ENCODE peak calls at places on chromosomes 2 and 18, in eight cellular contexts. C is type B pancreatic cell; V is heart left ventricle; Z is Panc1; P is mesothelial cell of epicardium; Y is psoas muscle; W is CD8-positive, alpha-beta T cell; T is sigmoid colon. B is an unnamed sample.
A peak's percentile ranks its signal among the peaks of the same experiment; 100 is the strongest.

GRCh38 chr2:202824901-202825300 is 46.7 kb downstream of the ICA1L start:
- DNase-seq in C (no peak), V (no peak), Z (no peak), P (no peak), Y (no peak), W (no peak), T (no peak), B (no peak)

GRCh38 chr2:203718087-203718486 is 11.6 kb downstream of the CD28 start:
- DNase-seq in C (no peak), V (no peak), Z (no peak), P (no peak), Y (no peak), W (peak; percentile 42), T (no peak), B (no peak)

GRCh38 chr2:235191933-235192332 is 240.1 kb downstream of the SH3BP4 start:
- DNase-seq in C (no peak), V (no peak), Z (no peak), P (no peak), Y (no peak), W (no peak), T (no peak), B (no peak)

GRCh38 chr2:187541086-187542085 is 12.8 kb downstream of the TFPI start:
- DNase-seq in C (no peak), V (no peak), Z (no peak), P (no peak), Y (no peak), W (no peak), T (no peak), B (no peak)

GRCh38 chr18:52152036-52152435 is 188.0 kb upstream of the DCC start:
- DNase-seq in C (no peak), V (no peak), Z (no peak), P (no peak), Y (no peak), W (no peak), T (no peak), B (no peak)

GRCh38 chr2:100239513-100240210 is 82.6 kb downstream of the LONRF2 start:
- DNase-seq in C (no peak), V (no peak), Z (no peak), P (no peak), Y (no peak), W (no peak), T (no peak), B (no peak)

GRCh38 chr18:44691148-44691925 is 10.6 kb downstream of the SETBP1 start:
- DNase-seq in C (no peak), V (no peak), Z (no peak), P (no peak), Y (no peak), W (no peak), T (no peak), B (no peak)

GRCh38 chr2:2769481-2770431 is 438.7 kb upstream of the MYT1L start:
- DNase-seq in C (no peak), V (peak; percentile 84), Z (no peak), P (no peak), Y (peak; percentile 79), W (no peak), T (peak; percentile 86), B (peak; percentile 52)

GRCh38 chr2:168015274-168015953 is 232.0 kb downstream of the STK39 start:
- DNase-seq in C (no peak), V (no peak), Z (no peak), P (no peak), Y (no peak), W (no peak), T (no peak), B (no peak)

GRCh38 chr2:238496756-238497609 is 70.3 kb downstream of the ASB1 start:
- DNase-seq in C (no peak), V (no peak), Z (no peak), P (no peak), Y (no peak), W (no peak), T (no peak), B (peak; percentile 53)

GRCh38 chr2:237904806-237905599 is 45.6 kb downstream of the RAMP1 start:
- DNase-seq in C (no peak), V (peak; percentile 89), Z (no peak), P (no peak), Y (peak; percentile 77), W (no peak), T (peak; percentile 82), B (peak; percentile 82)

GRCh38 chr18:10134204-10134603 is 220.4 kb downstream of the VAPA start:
- DNase-seq in C (no peak), V (no peak), Z (no peak), P (no peak), Y (no peak), W (no peak), T (no peak), B (no peak)

GRCh38 chr2:44441200-44441599 is 79.5 kb downstream of the CAMKMT start:
- DNase-seq in C (no peak), V (no peak), Z (no peak), P (no peak), Y (no peak), W (no peak), T (no peak), B (no peak)

GRCh38 chr2:31151501-31151900 is 13.3 kb upstream of the GALNT14 start:
- DNase-seq in C (no peak), V (no peak), Z (no peak), P (no peak), Y (no peak), W (no peak), T (no peak), B (no peak)

GRCh38 chr18:63707816-63708215 is 5.1 kb downstream of the SERPINB11 start:
- DNase-seq in C (no peak), V (no peak), Z (no peak), P (no peak), Y (no peak), W (no peak), T (no peak), B (no peak)

GRCh38 chr2:125095826-125096225 is 1070.7 kb downstream of the CNTNAP5 start:
- DNase-seq in C (no peak), V (no peak), Z (no peak), P (no peak), Y (no peak), W (no peak), T (no peak), B (no peak)

GRCh38 chr2:240253583-240254145 is 113.2 kb upstream of the OTOS start:
- DNase-seq in C (no peak), V (peak; percentile 19), Z (no peak), P (no peak), Y (no peak), W (no peak), T (no peak), B (no peak)

GRCh38 chr2:231613655-231614558 is 21.2 kb downstream of the TEX44 start:
- DNase-seq in C (peak; percentile 92), V (peak; percentile 96), Z (peak; percentile 38), P (peak; percentile 65), Y (peak; percentile 90), W (peak; percentile 36), T (peak; percentile 97), B (peak; percentile 90)
- TF ChIP-seq CTCF in C (peak; percentile 62), V (peak; percentile 21), Z (no peak), P (peak; percentile 19), Y (peak; percentile 35), W (no peak), T (peak; percentile 18), B (peak; percentile 46)

GRCh38 chr2:217887841-217888665 is 114.7 kb downstream of the TNS1 start:
- DNase-seq in C (no peak), V (peak; percentile 91), Z (no peak), P (no peak), Y (no peak), W (no peak), T (no peak), B (peak; percentile 43)

GRCh38 chr2:217893440-217893839 is 109.4 kb downstream of the TNS1 start:
- DNase-seq in C (no peak), V (peak; percentile 21), Z (no peak), P (no peak), Y (no peak), W (no peak), T (no peak), B (peak; percentile 52)

GRCh38 chr2:217892560-217892959 is 110.2 kb downstream of the TNS1 start:
- DNase-seq in C (no peak), V (no peak), Z (no peak), P (no peak), Y (no peak), W (no peak), T (no peak), B (peak; percentile 27)

GRCh38 chr2:217889656-217890055 is 113.1 kb downstream of the TNS1 start:
- DNase-seq in C (no peak), V (no peak), Z (no peak), P (no peak), Y (no peak), W (no peak), T (no peak), B (peak; percentile 46)

GRCh38 chr2:217890445-217890844 is 112.3 kb downstream of the TNS1 start:
- DNase-seq in C (no peak), V (peak; percentile 80), Z (no peak), P (no peak), Y (peak; percentile 73), W (no peak), T (peak; percentile 90), B (peak; percentile 48)
- TF ChIP-seq CTCF in C (peak; percentile 20), V (peak; percentile 21), Z (no peak), P (no peak), Y (peak; percentile 49), W (no peak), T (no peak), B (peak; percentile 21)

GRCh38 chr18:54948350-54948837 is 10.9 kb downstream of the CCDC68 start:
- DNase-seq in C (no peak), V (no peak), Z (no peak), P (no peak), Y (no peak), W (no peak), T (no peak), B (no peak)

GRCh38 chr18:54949588-54949987 is 9.7 kb downstream of the CCDC68 start:
- DNase-seq in C (no peak), V (no peak), Z (no peak), P (no peak), Y (no peak), W (no peak), T (no peak), B (no peak)

GRCh38 chr18:54946149-54946581 is 13.1 kb downstream of the CCDC68 start:
- DNase-seq in C (no peak), V (peak; percentile 58), Z (no peak), P (no peak), Y (no peak), W (peak; percentile 7), T (no peak), B (no peak)

GRCh38 chr18:54947115-54947514 is 12.1 kb downstream of the CCDC68 start:
- DNase-seq in C (no peak), V (peak; percentile 45), Z (no peak), P (no peak), Y (no peak), W (no peak), T (no peak), B (no peak)

GRCh38 chr18:54950221-54950620 is 9.0 kb downstream of the CCDC68 start:
- DNase-seq in C (no peak), V (no peak), Z (no peak), P (no peak), Y (no peak), W (no peak), T (no peak), B (no peak)
- TF ChIP-seq CTCF in C (no peak), V (no peak), Z (peak; percentile 25), P (no peak), Y (no peak), W (no peak), T (no peak), B (peak; percentile 16)

DNA sequence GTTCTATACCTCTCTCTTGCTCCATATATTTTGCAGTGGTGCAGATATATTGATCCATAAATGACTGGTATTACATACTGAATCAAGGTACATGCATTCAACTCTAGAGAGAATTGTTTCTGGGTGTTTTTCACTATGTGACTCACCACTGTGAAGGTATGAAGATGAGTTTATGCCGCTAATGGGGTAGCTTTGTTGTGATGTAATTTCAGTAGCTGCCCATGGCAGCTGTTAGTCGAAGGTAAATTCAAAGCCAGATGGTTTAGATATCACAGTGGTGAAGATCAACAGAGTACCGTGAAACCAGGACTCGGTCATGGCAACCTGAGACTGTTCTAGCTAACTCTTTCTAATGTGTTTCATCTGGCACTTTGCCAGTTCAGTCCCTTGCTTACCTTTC is 50.4 kb downstream of the PKP4 start:
- DNase-seq in C (no peak), V (no peak), Z (no peak), P (no peak), Y (no peak), W (no peak), T (no peak), B (no peak)
- TF ChIP-seq CTCF in C (no peak), V (no peak), Z (no peak), P (no peak), Y (no peak), W (no peak), T (no peak), B (no peak)